ENCODE peak calls at places on chromosome 18, in four cellular contexts. T, Y, U and W are unnamed samples.

GRCh38 chr18:80247403-80247916 is at the start of gene PARD6G:
- DNase-seq in T (peak), Y (peak), U (peak), W (no peak)

GRCh38 chr18:11665587-11665986 is 23.5 kb upstream of the GNAL start:
- DNase-seq in T (no peak), Y (no peak), U (no peak), W (no peak)

GRCh38 chr18:32920796-32921787 is 148.3 kb upstream of the KLHL14 start:
- DNase-seq in T (peak), Y (peak), U (no peak), W (no peak)

GRCh38 chr18:76264073-76264472 is 231.0 kb downstream of the ZNF516 start:
- DNase-seq in T (no peak), Y (no peak), U (no peak), W (no peak)

GRCh38 chr18:46554406-46554805 is 102.6 kb downstream of the LOXHD1 start:
- DNase-seq in T (no peak), Y (no peak), U (no peak), W (no peak)

GRCh38 chr18:45384137-45384998 is 230.9 kb upstream of the SLC14A2 start:
- DNase-seq in T (peak), Y (peak), U (peak), W (peak)

GRCh38 chr18:54532222-54532621 is 58.8 kb upstream of the DYNAP start:
- DNase-seq in T (no peak), Y (no peak), U (no peak), W (no peak)

GRCh38 chr18:24368749-24369148 is 28.9 kb downstream of the OSBPL1A start:
- DNase-seq in T (no peak), Y (no peak), U (no peak), W (no peak)

GRCh38 chr18:37282386-37283037 is 283.1 kb downstream of the CELF4 start:
- DNase-seq in T (peak), Y (peak), U (peak), W (no peak)

GRCh38 chr18:79637921-79638855 is 41.4 kb upstream of the CTDP1 start:
- DNase-seq in T (no peak), Y (no peak), U (no peak), W (no peak)

GRCh38 chr18:13712400-13713131 is 13.8 kb downstream of the FAM210A start:
- DNase-seq in T (no peak), Y (no peak), U (peak), W (no peak)

GRCh38 chr18:9001209-9001608 is 101.3 kb upstream of the NDUFV2 start:
- DNase-seq in T (no peak), Y (no peak), U (no peak), W (no peak)

GRCh38 chr18:78892201-78892600 is 87.4 kb upstream of the SALL3 start:
- DNase-seq in T (no peak), Y (no peak), U (no peak), W (no peak)

GRCh38 chr18:4658804-4659203 is 203.7 kb upstream of the DLGAP1 start:
- DNase-seq in T (no peak), Y (no peak), U (no peak), W (no peak)

DNA sequence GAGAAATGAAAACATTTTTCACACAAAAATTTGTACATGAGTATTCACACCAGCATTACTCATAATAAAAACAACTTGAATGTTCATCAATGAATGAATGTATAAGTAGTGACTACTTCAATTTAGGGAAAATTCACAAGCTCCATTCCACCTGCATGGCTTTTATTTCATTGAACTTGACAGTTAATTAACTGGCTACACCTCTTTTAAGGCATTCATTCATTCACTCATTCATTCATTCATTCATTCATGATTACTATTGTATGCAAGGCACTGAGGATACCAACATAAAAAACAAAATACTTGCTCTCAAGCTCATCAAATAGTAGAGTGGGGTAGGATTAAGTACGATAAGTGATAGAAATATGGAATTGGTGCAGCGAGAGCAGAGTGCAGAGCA is 198.3 kb upstream of the DLGAP1 start:
- DNase-seq in T (no peak), Y (no peak), U (no peak), W (no peak)
- TF ChIP-seq POLR2A in T (no peak), Y (no peak), U (no peak), W (no peak)

DNA sequence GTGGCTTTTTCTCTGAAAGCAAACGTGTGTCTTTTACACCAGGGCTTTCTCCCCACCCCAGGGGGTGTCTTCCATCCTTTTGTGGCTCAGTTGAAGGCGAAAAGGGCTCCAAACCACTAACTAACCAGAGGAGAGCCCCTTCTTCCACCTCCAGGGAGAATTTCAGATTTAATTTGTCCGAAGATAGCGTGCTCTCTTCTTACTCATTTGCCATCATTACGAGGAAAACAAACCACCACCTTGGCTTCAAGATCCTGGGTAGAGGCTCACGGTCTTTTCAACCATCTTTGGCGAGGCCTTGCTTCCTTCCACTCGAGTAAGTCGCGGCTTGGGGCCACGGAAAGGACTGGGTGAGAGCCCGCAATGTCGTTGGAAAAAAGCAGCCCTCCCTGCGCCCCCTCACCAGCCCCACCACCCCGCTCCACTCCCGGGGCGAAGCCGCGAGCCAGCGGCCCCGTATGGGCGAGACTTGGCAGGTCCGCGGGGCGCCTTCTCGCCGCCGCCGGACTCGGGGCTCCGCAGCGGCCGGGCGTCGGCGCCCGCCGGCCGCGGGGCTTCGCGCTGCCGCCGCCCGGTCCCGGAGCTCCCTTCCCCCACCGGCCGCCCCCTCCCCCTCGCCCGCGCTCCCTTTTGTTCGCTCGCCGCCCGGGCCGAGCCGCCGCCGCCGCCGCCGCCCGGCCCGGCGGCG is 1.7 kb upstream of the ZNF532 start:
- DNase-seq in T (peak), Y (no peak), U (no peak), W (no peak)
- TF ChIP-seq POLR2AphosphoS2 in T (no peak), Y (no peak), U (no peak), W (no peak)

GRCh38 chr18:5417342-5417741 is 121.8 kb upstream of the ZBTB14 start:
- DNase-seq in T (no peak), Y (no peak), U (no peak), W (no peak)
- TF ChIP-seq POLR2A in T (no peak), Y (no peak), U (no peak), W (no peak)

DNA sequence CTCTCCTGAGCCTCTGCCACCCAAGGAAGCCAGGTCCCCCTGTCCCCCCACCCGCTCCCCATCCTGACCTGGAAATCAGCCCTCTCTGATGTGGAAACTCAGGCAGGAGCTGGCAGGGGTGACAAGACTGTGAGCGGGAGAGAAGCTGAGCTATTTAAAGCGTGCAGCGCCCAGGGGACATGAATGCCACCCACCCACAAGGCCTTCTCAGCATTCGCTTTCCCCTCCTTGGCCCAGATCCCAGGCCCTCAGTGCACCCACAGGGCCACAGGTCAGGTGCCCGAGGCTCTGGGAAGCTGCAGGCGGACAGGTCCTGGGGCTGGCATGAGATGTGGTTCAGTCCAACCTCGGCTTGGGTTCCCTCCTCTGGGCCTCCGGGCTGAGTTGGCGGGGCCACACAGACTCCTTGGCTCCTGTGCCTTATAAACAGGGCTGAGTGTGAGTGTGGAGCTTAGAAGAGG is 168.4 kb downstream of the SMAD7 start:
- DNase-seq in T (no peak), Y (no peak), U (no peak), W (no peak)
- TF ChIP-seq POLR2AphosphoS2 in T (no peak), Y (no peak), U (no peak), W (no peak)

DNA sequence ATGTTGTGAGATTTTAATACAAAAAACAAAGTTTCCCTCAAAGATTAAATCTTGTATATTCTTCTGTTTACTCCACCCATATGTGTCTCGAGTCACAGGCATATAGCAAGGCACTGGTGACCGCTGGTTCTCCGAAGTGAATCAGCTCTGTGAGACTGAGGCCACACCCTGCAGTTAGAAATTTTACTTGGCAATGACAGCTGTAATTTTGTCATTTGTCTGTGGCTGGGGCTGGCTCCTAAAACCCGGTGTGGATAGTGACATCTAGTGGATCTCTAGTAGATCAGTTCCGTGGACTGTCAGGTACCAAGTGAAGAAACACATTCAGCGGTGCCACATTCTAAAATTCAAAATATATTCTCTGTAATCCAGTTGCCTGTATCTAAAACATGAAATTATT is 278.0 kb downstream of the NEDD4L start:
- DNase-seq in T (peak), Y (peak), U (peak), W (no peak)
- TF ChIP-seq POLR2A in T (no peak), Y (no peak), U (no peak), W (no peak)